ENCODE peak calls at places on chromosomes 2 and 18, in nine cellular contexts. S is AG10803; Y is mucosa of gallbladder; T is HuH-7; A is SK-MEL-5; M is right lobe of liver; N is putamen; H is activated CD4-positive, alpha-beta T cell treated with anti-CD3 and anti-CD28 coated beads, Interleukin-2, amount 50 U/mL, for 24 hours; X is amniotic stem cell. J is an unnamed sample.

GRCh38 chr2:191555092-191555742 is 122.7 kb upstream of the NABP1 start:
- DNase-seq in A (peak; percentile 91), S (peak; percentile 71), H (peak; percentile 63), N (peak; percentile 75), T (peak; percentile 66), Y (peak; percentile 90), M (peak; percentile 84), X (peak; percentile 56), J (no peak)

GRCh38 chr2:105812180-105813044 is 67.7 kb downstream of the NCK2 start:
- DNase-seq in H (no peak), N (no peak), A (no peak), Y (peak; percentile 54), S (peak; percentile 58), T (no peak), M (no peak), X (no peak), J (peak; percentile 35)

GRCh38 chr2:10811552-10811951 is 1.0 kb downstream of the PDIA6 start:
- DNase-seq in Y (no peak), M (no peak), S (peak; percentile 14), H (no peak), N (no peak), T (no peak), A (no peak), X (no peak), J (no peak)

GRCh38 chr18:61992923-61993322 is 100.1 kb upstream of the RNF152 start:
- DNase-seq in T (no peak), N (no peak), M (no peak), S (peak; percentile 82), X (no peak), H (no peak), Y (no peak), A (no peak), J (no peak)

GRCh38 chr2:234026111-234026510 is 24.4 kb upstream of the SPP2 start:
- DNase-seq in T (no peak), N (no peak), X (no peak), Y (no peak), M (no peak), H (no peak), S (no peak), A (no peak), J (no peak)

GRCh38 chr2:236871500-236872001 is 214.1 kb upstream of the COPS8 start:
- DNase-seq in N (peak; percentile 29), S (peak; percentile 99), A (no peak), M (peak; percentile 54), T (no peak), H (no peak), Y (peak; percentile 51), X (peak; percentile 82), J (no peak)

GRCh38 chr2:123153041-123153440 is 872.0 kb upstream of the CNTNAP5 start:
- DNase-seq in N (no peak), H (no peak), A (no peak), T (no peak), Y (no peak), M (no peak), X (no peak), S (no peak), J (no peak)

GRCh38 chr2:175275499-175275898 is 94.0 kb upstream of the ATP5MC3 start:
- DNase-seq in A (no peak), N (no peak), X (no peak), S (no peak), Y (no peak), M (no peak), T (no peak), H (no peak), J (no peak)

GRCh38 chr18:33699372-33699771 is 121.4 kb downstream of the ASXL3 start:
- DNase-seq in Y (no peak), X (no peak), T (no peak), M (no peak), S (no peak), H (no peak), N (no peak), A (no peak), J (no peak)

GRCh38 chr2:136384541-136385303 is 266.8 kb upstream of the CXCR4 start:
- DNase-seq in Y (peak; percentile 22), T (peak; percentile 18), H (no peak), A (peak; percentile 77), S (peak; percentile 16), M (no peak), X (no peak), N (peak; percentile 50), J (no peak)

GRCh38 chr2:192700934-192701333 is 506.2 kb upstream of the TMEFF2 start:
- DNase-seq in N (no peak), S (no peak), X (no peak), H (no peak), M (no peak), T (no peak), Y (no peak), A (no peak), J (no peak)

GRCh38 chr2:14633451-14634211 is 1.1 kb downstream of the LRATD1 start:
- DNase-seq in S (no peak), T (no peak), X (no peak), Y (no peak), M (no peak), A (no peak), H (no peak), N (no peak), J (peak; percentile 53)

GRCh38 chr2:227308784-227309183 is 16.3 kb upstream of the MFF start:
- DNase-seq in T (no peak), Y (no peak), M (no peak), N (no peak), S (peak; percentile 42), H (no peak), X (no peak), A (peak; percentile 32), J (no peak)

GRCh38 chr18:13011719-13012118 is 20.6 kb downstream of the CEP192 start:
- DNase-seq in S (no peak), N (no peak), Y (no peak), X (no peak), A (no peak), H (no peak), M (no peak), T (no peak), J (no peak)

GRCh38 chr18:79503406-79503805 is 107.7 kb downstream of the NFATC1 start:
- DNase-seq in M (peak; percentile 19), T (no peak), X (no peak), A (no peak), Y (no peak), H (no peak), S (no peak), N (no peak), J (no peak)

GRCh38 chr18:50065039-50065438 is 129.9 kb downstream of the MYO5B start:
- DNase-seq in T (no peak), N (no peak), X (no peak), H (no peak), Y (no peak), A (no peak), M (no peak), S (no peak), J (no peak)

GRCh38 chr18:29234751-29235150 is 1057.8 kb upstream of the CDH2 start:
- DNase-seq in N (no peak), M (no peak), X (no peak), A (no peak), T (no peak), Y (no peak), S (no peak), H (no peak), J (no peak)

GRCh38 chr2:238971318-238972145 is 123.6 kb downstream of the TWIST2 start:
- DNase-seq in X (no peak), A (no peak), T (no peak), M (no peak), Y (peak; percentile 8), H (no peak), N (no peak), S (no peak), J (no peak)

GRCh38 chr2:33196700-33197099 is 249.9 kb downstream of the LTBP1 start:
- DNase-seq in T (no peak), H (no peak), X (no peak), N (no peak), A (no peak), S (no peak), M (no peak), Y (no peak), J (no peak)

GRCh38 chr2:170711774-170712652 is 3.1 kb upstream of the SP5 start:
- DNase-seq in A (no peak), X (no peak), S (no peak), H (no peak), T (no peak), M (peak; percentile 54), N (no peak), Y (no peak), J (peak; percentile 49)

GRCh38 chr2:156399950-156400703 is 36.1 kb upstream of the GPD2 start:
- DNase-seq in H (no peak), S (peak; percentile 83), Y (peak; percentile 72), M (peak; percentile 92), N (peak; percentile 85), A (peak; percentile 75), X (peak; percentile 52), T (peak; percentile 75), J (peak; percentile 85)

GRCh38 chr2:25851740-25852503 is 26.4 kb downstream of the ASXL2 start:
- DNase-seq in N (peak; percentile 40), M (peak; percentile 57), S (peak; percentile 88), T (peak; percentile 37), Y (peak; percentile 33), A (peak; percentile 86), X (peak; percentile 74), H (no peak), J (peak; percentile 35)

GRCh38 chr2:231124833-231125232 is at the start of gene HTR2B:
- DNase-seq in H (no peak), N (peak; percentile 37), T (no peak), Y (no peak), A (peak; percentile 64), S (no peak), X (no peak), M (no peak), J (no peak)

GRCh38 chr2:234795974-234796690 is 155.7 kb upstream of the SH3BP4 start:
- DNase-seq in N (no peak), M (peak; percentile 72), T (no peak), H (no peak), A (no peak), X (no peak), Y (no peak), S (no peak), J (no peak)

GRCh38 chr2:207239754-207240494 is 74.2 kb upstream of the KLF7 start:
- DNase-seq in N (no peak), S (peak; percentile 79), A (no peak), T (no peak), Y (no peak), H (no peak), M (no peak), X (no peak), J (no peak)

GRCh38 chr2:221779614-221780067 is 207.5 kb upstream of the EPHA4 start:
- DNase-seq in H (no peak), A (no peak), N (no peak), X (no peak), M (no peak), S (peak; percentile 91), T (no peak), Y (peak; percentile 17), J (no peak)

GRCh38 chr18:22872894-22873537 is 60.1 kb upstream of the RBBP8 start:
- DNase-seq in Y (no peak), H (no peak), A (no peak), M (no peak), N (no peak), T (peak; percentile 15), X (no peak), S (no peak), J (no peak)

GRCh38 chr2:189024861-189025618 is 50.9 kb downstream of the COL3A1 start:
- DNase-seq in S (peak; percentile 79), X (no peak), M (no peak), A (peak; percentile 42), Y (no peak), N (peak; percentile 25), T (peak; percentile 15), H (no peak), J (no peak)

GRCh38 chr2:100041946-100042345 is 100.4 kb downstream of the AFF3 start:
- DNase-seq in T (no peak), M (no peak), N (no peak), X (no peak), Y (no peak), H (no peak), S (no peak), A (no peak), J (no peak)

GRCh38 chr2:180876506-180876905 is 103.9 kb upstream of the UBE2E3 start:
- DNase-seq in A (no peak), N (no peak), Y (no peak), S (peak; percentile 50), T (no peak), X (no peak), M (no peak), H (no peak), J (no peak)